ENCODE peak calls at places on chromosome 22, in ten cellular contexts. I is A673, L is Panc1, B is IMR-90, Z is vagina, S is K562, W is tibial nerve, H is dorsolateral prefrontal cortex, E is astrocyte, P is heart right ventricle. U is an unnamed sample.

GRCh38 chr22:22955866-22956535 is 68.4 kb downstream of the IGLL5 start:
- DNase-seq in B (peak; percentile 61), Z (no peak), W (peak; percentile 83), S (peak; percentile 99), L (no peak), H (peak; percentile 41), P (no peak), I (peak; percentile 70), E (peak; percentile 35), U (peak; percentile 52)

GRCh38 chr22:48516571-48516970 is 1311.1 kb downstream of the BRD1 start:
- DNase-seq in L (no peak), E (no peak), I (no peak), P (no peak), W (no peak), Z (no peak), S (no peak), H (no peak), B (no peak), U (no peak)

GRCh38 chr22:24486501-24486921 is 8.6 kb upstream of the UPB1 start:
- DNase-seq in Z (no peak), W (no peak), E (peak; percentile 97), I (peak; percentile 46), B (peak; percentile 82), S (no peak), H (no peak), P (no peak), L (no peak), U (no peak)

GRCh38 chr22:21741790-21742189 is 6.2 kb upstream of the YPEL1 start:
- DNase-seq in S (no peak), L (no peak), Z (no peak), I (no peak), H (no peak), P (no peak), E (no peak), W (no peak), B (no peak), U (no peak)

GRCh38 chr22:45608763-45609180 is 62.9 kb upstream of the ATXN10 start:
- DNase-seq in L (no peak), E (peak; percentile 97), Z (no peak), B (peak; percentile 86), I (peak; percentile 24), H (no peak), W (no peak), S (no peak), P (no peak), U (no peak)

GRCh38 chr22:32202539-32203180 is 2.2 kb downstream of the RFPL2 start:
- DNase-seq in E (peak; percentile 14), H (no peak), B (peak; percentile 22), W (no peak), S (peak; percentile 16), P (peak; percentile 39), I (peak; percentile 48), L (no peak), Z (no peak), U (no peak)

GRCh38 chr22:32473388-32473952 is 1.1 kb upstream of the FBXO7 start:
- DNase-seq in Z (no peak), B (peak; percentile 70), E (peak; percentile 31), I (peak; percentile 82), S (peak; percentile 25), P (no peak), L (no peak), H (no peak), W (peak; percentile 13), U (peak; percentile 16)

GRCh38 chr22:44389181-44389580 is 76.4 kb upstream of the SHISAL1 start:
- DNase-seq in B (no peak), I (no peak), P (peak; percentile 9), S (no peak), L (no peak), Z (no peak), H (no peak), E (no peak), W (no peak), U (no peak)

GRCh38 chr22:47918276-47918928 is 1156.0 kb downstream of the TBC1D22A start:
- DNase-seq in H (no peak), P (no peak), E (no peak), Z (no peak), B (no peak), I (no peak), L (no peak), S (no peak), W (no peak), U (no peak)

GRCh38 chr22:22603470-22603947 is 40.9 kb upstream of the GGTLC2 start:
- DNase-seq in I (no peak), H (no peak), W (no peak), S (no peak), B (no peak), Z (no peak), E (no peak), L (no peak), P (no peak), U (no peak)

GRCh38 chr22:27348634-27349033 is 452.9 kb downstream of the MN1 start:
- DNase-seq in Z (no peak), H (no peak), I (no peak), S (no peak), P (no peak), W (no peak), B (peak; percentile 43), E (peak; percentile 38), L (no peak), U (no peak)

GRCh38 chr22:44586337-44586990 is 88.4 kb upstream of the RTL6 start:
- DNase-seq in H (no peak), I (no peak), S (no peak), L (no peak), Z (no peak), W (no peak), P (no peak), E (no peak), B (no peak), U (no peak)

GRCh38 chr22:33886696-33887095 is 33.6 kb downstream of the LARGE1 start:
- DNase-seq in L (no peak), P (no peak), I (no peak), S (no peak), H (no peak), E (no peak), B (no peak), W (no peak), Z (no peak), U (no peak)

GRCh38 chr22:33884829-33885228 is 35.4 kb downstream of the LARGE1 start:
- DNase-seq in S (no peak), L (no peak), E (no peak), P (no peak), W (no peak), H (no peak), I (no peak), B (no peak), Z (no peak), U (no peak)

GRCh38 chr22:33889748-33890147 is 30.5 kb downstream of the LARGE1 start:
- DNase-seq in S (no peak), E (no peak), Z (no peak), P (no peak), H (no peak), B (no peak), I (no peak), L (no peak), W (no peak), U (no peak)

GRCh38 chr22:33888821-33889220 is 31.5 kb downstream of the LARGE1 start:
- DNase-seq in H (no peak), I (no peak), B (no peak), S (no peak), W (no peak), E (no peak), P (no peak), L (no peak), Z (no peak), U (no peak)

GRCh38 chr22:33887173-33887572 is 33.1 kb downstream of the LARGE1 start:
- DNase-seq in P (no peak), W (no peak), Z (no peak), B (no peak), I (no peak), E (no peak), L (no peak), S (no peak), H (no peak), U (no peak)
- H3K27ac ChIP-seq in P (no peak overlapping the region), W (no peak overlapping the region), Z (no peak overlapping the region), B (no peak overlapping the region), I (no peak overlapping the region), E (no peak overlapping the region), L (no peak overlapping the region), S (no peak overlapping the region), H (no peak overlapping the region), U (no peak overlapping the region)

DNA sequence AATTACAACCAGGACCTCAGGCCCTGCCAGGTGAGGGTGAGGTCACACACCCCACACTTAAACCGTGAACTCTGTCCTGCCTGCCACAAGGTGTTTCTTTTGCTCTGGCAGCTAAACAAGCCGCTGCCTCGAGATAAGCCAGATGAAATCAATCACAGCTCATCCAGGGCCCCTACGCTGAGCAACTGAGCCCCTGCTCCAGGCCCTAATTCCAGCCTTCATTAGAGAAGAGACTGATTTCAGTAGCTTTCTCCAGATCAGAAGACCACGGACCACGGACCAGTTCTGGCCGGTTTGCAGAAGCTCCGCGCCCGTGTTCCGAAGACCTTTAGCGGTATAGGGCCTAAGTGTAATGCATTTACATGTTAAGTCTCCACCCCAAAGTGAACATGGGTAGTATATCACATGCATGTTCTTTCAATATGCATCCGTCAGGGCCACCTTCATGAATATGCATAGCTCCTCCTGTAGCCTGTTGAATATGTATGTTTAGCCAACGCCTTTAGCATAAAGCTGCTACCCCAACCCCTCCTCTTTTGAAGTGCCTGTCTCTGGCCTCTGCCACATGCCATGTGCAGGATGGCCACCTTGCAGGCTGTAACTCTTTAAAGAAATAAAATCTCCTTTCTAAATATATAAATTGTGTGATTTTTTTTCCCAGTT is 14.9 kb upstream of the RAC2 start:
- DNase-seq in P (no peak), H (no peak), Z (no peak), W (no peak), B (no peak), S (no peak), L (no peak), E (no peak), I (peak; percentile 42), U (no peak)
- H3K4me3 ChIP-seq in P (no peak overlapping the region), H (no peak overlapping the region), Z (no peak overlapping the region), W (no peak overlapping the region), B (no peak overlapping the region), S (no peak overlapping the region), L (no peak overlapping the region), E (no peak overlapping the region), I (no peak overlapping the region), U (no peak overlapping the region)

DNA sequence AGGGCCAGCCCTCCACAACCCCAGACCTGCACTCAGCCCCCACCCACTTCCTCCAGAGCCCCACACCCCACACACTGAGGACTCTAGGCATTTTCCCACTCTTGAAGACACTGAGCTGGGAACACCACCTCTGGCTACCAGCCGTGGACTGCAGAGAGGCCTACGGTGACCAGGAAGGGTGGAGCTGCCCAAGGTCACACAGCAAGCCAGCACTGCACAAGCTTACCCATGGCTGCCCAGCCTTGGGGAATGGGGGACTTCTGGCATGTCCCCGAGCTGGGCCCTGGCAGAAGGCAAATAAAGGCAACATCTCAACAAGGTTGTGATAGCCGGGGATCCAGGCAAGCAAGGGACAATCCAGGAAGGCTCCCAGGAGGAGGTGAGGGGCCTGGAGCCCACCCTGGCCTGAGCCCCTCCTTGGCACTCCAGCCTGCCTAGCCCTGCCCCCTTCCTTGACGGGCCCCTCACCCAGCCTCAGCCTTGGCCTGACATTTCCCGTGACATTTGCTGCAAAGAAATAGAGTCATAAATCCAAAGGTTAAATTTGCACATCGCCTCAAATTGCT is 5.5 kb downstream of the RTN4R start:
- DNase-seq in L (no peak), I (no peak), B (no peak), H (no peak), P (no peak), S (no peak), Z (no peak), W (no peak), E (no peak), U (no peak)
- H3K27ac ChIP-seq in L (no peak overlapping the region), I (no peak overlapping the region), B (no peak overlapping the region), H (no peak overlapping the region), P (no peak overlapping the region), S (no peak overlapping the region), Z (no peak overlapping the region), W (no peak overlapping the region), E (no peak overlapping the region), U (no peak overlapping the region)

GRCh38 chr22:17199131-17199731 is 20.0 kb downstream of the ADA2 start:
- DNase-seq in S (no peak), Z (no peak), W (peak; percentile 30), B (peak; percentile 16), L (no peak), H (no peak), P (no peak), E (peak; percentile 61), I (peak; percentile 25), U (peak; percentile 66)
- H3K4me3 ChIP-seq in S (no peak overlapping the region), Z (peak overlapping the region; percentile 29), W (peak overlapping the region; percentile 48), B (no peak overlapping the region), L (no peak overlapping the region), H (peak overlapping the region; percentile 65), P (peak overlapping the region; percentile 53), E (peak overlapping the region; percentile 46), I (no peak overlapping the region), U (peak overlapping the region; percentile 11)